ENCODE peak calls at places on chromosomes 13 and 19, in seven cellular contexts. H, A, K, X, T, Q and F are unnamed samples.

GRCh38 chr19:18357041-18357440 is 16.6 kb downstream of the PGPEP1 start:
- DNase-seq in T (no peak), X (no peak), Q (no peak), A (no peak), K (no peak), H (no peak), F (no peak)

GRCh38 chr13:110345266-110345665 is 38.2 kb downstream of the COL4A2 start:
- DNase-seq in H (no peak), Q (no peak), A (no peak), K (no peak), T (peak), X (no peak), F (no peak)

GRCh38 chr13:26380930-26381329 is 127.0 kb downstream of the CDK8 start:
- DNase-seq in T (no peak), A (no peak), H (no peak), K (no peak), Q (no peak), X (no peak), F (no peak)

GRCh38 chr13:33610471-33611015 is 207.4 kb upstream of the RFC3 start:
- DNase-seq in K (peak), Q (no peak), T (no peak), X (no peak), A (peak), H (peak), F (no peak)

GRCh38 chr13:27038323-27038722 is 133.3 kb downstream of the USP12 start:
- DNase-seq in X (no peak), A (peak), Q (peak), K (peak), H (no peak), T (no peak), F (no peak)

GRCh38 chr19:50836543-50837195 is 3.3 kb upstream of the KLK15 start:
- DNase-seq in A (no peak), H (no peak), K (no peak), Q (no peak), T (no peak), X (no peak), F (no peak)

GRCh38 chr13:79692846-79693245 is 211.9 kb downstream of the NDFIP2 start:
- DNase-seq in X (no peak), A (no peak), K (peak), Q (no peak), T (no peak), H (no peak), F (no peak)

GRCh38 chr13:94993608-94994007 is 281.3 kb upstream of the SOX21 start:
- DNase-seq in X (no peak), T (no peak), H (no peak), K (peak), Q (no peak), A (no peak), F (no peak)

GRCh38 chr13:102912599-102912998 is 66.8 kb downstream of the ERCC5 start:
- DNase-seq in A (no peak), X (no peak), K (no peak), H (no peak), T (no peak), Q (no peak), F (no peak)

GRCh38 chr19:19209372-19209771 is 2.4 kb upstream of the NCAN start:
- DNase-seq in K (no peak), H (no peak), Q (no peak), X (no peak), A (no peak), T (no peak), F (no peak)

GRCh38 chr19:12527034-12527836 is 24.0 kb downstream of the ZNF564 start:
- DNase-seq in Q (peak), K (peak), H (no peak), T (no peak), A (peak), X (no peak), F (no peak)

GRCh38 chr13:32267836-32268439 is 47.2 kb downstream of the ZAR1L start:
- DNase-seq in T (no peak), H (peak), K (no peak), X (no peak), A (no peak), Q (peak), F (no peak)

GRCh38 chr19:47824396-47824795 is 2.7 kb downstream of the CRX start:
- DNase-seq in H (no peak), Q (no peak), K (no peak), X (no peak), A (no peak), T (no peak), F (no peak)

GRCh38 chr19:49570138-49570856 is 10.1 kb downstream of the NOSIP start:
- DNase-seq in H (peak), X (no peak), T (peak), A (peak), Q (peak), K (peak), F (no peak)

GRCh38 chr19:15194938-15195337 is 5.9 kb downstream of the NOTCH3 start:
- DNase-seq in Q (peak), X (no peak), H (no peak), A (no peak), T (no peak), K (peak), F (no peak)

GRCh38 chr19:10568444-10568825 is 344 bp downstream of the CDKN2D start:
- DNase-seq in K (no peak), A (peak), T (no peak), X (no peak), H (peak), Q (peak), F (no peak)

GRCh38 chr19:16561382-16561781 is 10.8 kb downstream of the SLC35E1 start:
- DNase-seq in A (no peak), H (no peak), K (no peak), T (no peak), X (no peak), Q (no peak), F (no peak)

GRCh38 chr19:18763674-18764590 is 27.2 kb downstream of the COMP start:
- DNase-seq in A (no peak), X (no peak), H (no peak), T (no peak), Q (peak), K (no peak), F (no peak)

GRCh38 chr13:33015791-33016323 is 366 bp upstream of the KL start:
- DNase-seq in Q (no peak), K (no peak), H (no peak), T (peak), X (peak), A (no peak), F (no peak)

GRCh38 chr13:110610955-110611595 is 4.3 kb upstream of the NAXD start:
- DNase-seq in K (no peak), T (no peak), Q (no peak), X (no peak), H (no peak), A (no peak), F (no peak)

GRCh38 chr13:44063881-44064280 is 184.2 kb downstream of the LACC1 start:
- DNase-seq in A (no peak), H (no peak), X (no peak), T (no peak), K (no peak), Q (no peak), F (no peak)

GRCh38 chr13:22486490-22486889 is 694.3 kb upstream of the SGCG start:
- DNase-seq in A (no peak), H (no peak), K (no peak), X (no peak), Q (no peak), T (no peak), F (no peak)

GRCh38 chr13:43878897-43879322 is 630 bp downstream of the CCDC122 start:
- DNase-seq in Q (peak), K (peak), T (peak), H (peak), X (no peak), A (peak), F (peak)

GRCh38 chr13:82848766-82849165 is 1033.5 kb downstream of the SLITRK1 start:
- DNase-seq in Q (no peak), A (no peak), H (no peak), X (no peak), T (no peak), K (no peak), F (no peak)

GRCh38 chr13:114108894-114109293 is 23.5 kb downstream of the RASA3 start:
- DNase-seq in H (no peak), A (no peak), K (no peak), X (no peak), Q (no peak), T (peak), F (peak)

GRCh38 chr19:2332341-2333026 is 4.0 kb downstream of the SPPL2B start:
- DNase-seq in T (no peak), Q (no peak), X (peak), K (no peak), H (peak), A (no peak), F (no peak)

GRCh38 chr13:49649244-49649962 is 21.1 kb downstream of the ARL11 start:
- DNase-seq in H (no peak), Q (peak), T (no peak), K (peak), X (no peak), A (peak), F (no peak)

GRCh38 chr13:41463823-41464602 is 6.7 kb downstream of the RGCC start:
- DNase-seq in Q (no peak), H (no peak), T (no peak), A (no peak), K (no peak), X (no peak), F (no peak)

GRCh38 chr13:32031025-32031814 is at the start of gene FRY:
- DNase-seq in X (peak), H (peak), T (peak), Q (peak), A (peak), K (peak), F (peak)

GRCh38 chr13:91609353-91609752 is 210.9 kb downstream of the GPC5 start:
- DNase-seq in T (no peak), H (no peak), A (no peak), X (no peak), Q (no peak), K (peak), F (no peak)

GRCh38 chr13:24670927-24671326 is 9.3 kb upstream of the ATP12A start:
- DNase-seq in Q (no peak), H (no peak), T (no peak), A (peak), X (no peak), K (peak), F (no peak)

GRCh38 chr13:100526299-100527030 is 62.1 kb downstream of the GGACT start:
- DNase-seq in H (no peak), A (no peak), X (peak), K (no peak), Q (no peak), T (no peak), F (no peak)

GRCh38 chr19:51329411-51329810 is 12.5 kb downstream of the VSIG10L start:
- DNase-seq in A (no peak), T (no peak), H (no peak), Q (no peak), K (no peak), X (no peak), F (no peak)

GRCh38 chr13:99295488-99296252 is 11.5 kb downstream of the GPR183 start:
- DNase-seq in A (no peak), K (no peak), T (no peak), X (no peak), Q (no peak), H (no peak), F (no peak)

GRCh38 chr13:99294198-99294597 is 13.0 kb downstream of the GPR183 start:
- DNase-seq in T (no peak), X (no peak), A (no peak), Q (no peak), K (no peak), H (no peak), F (no peak)

GRCh38 chr13:99296270-99296865 is 10.8 kb downstream of the GPR183 start:
- DNase-seq in T (no peak), H (no peak), Q (no peak), A (no peak), K (no peak), X (no peak), F (no peak)

GRCh38 chr13:99290890-99291289 is 16.3 kb downstream of the GPR183 start:
- DNase-seq in Q (no peak), K (no peak), X (no peak), T (no peak), A (no peak), H (no peak), F (no peak)

GRCh38 chr13:99293178-99293577 is 14.0 kb downstream of the GPR183 start:
- DNase-seq in T (no peak), X (no peak), K (no peak), H (no peak), A (no peak), Q (no peak), F (no peak)
- TF ChIP-seq CTCF in T (no peak), X (no peak), K (no peak), H (no peak), A (no peak), Q (no peak), F (no peak)

GRCh38 chr13:97219226-97219625 is 2.9 kb upstream of the MBNL2 start:
- DNase-seq in K (no peak), X (no peak), T (no peak), Q (no peak), H (no peak), A (no peak), F (no peak)

GRCh38 chr13:97221046-97221445 is 1.1 kb upstream of the MBNL2 start:
- DNase-seq in Q (no peak), K (no peak), A (no peak), X (no peak), H (no peak), T (no peak), F (no peak)

GRCh38 chr13:97221491-97221890 is 642 bp upstream of the MBNL2 start:
- DNase-seq in H (no peak), X (no peak), K (no peak), A (no peak), T (no peak), Q (no peak), F (no peak)

GRCh38 chr13:97221989-97222700 is at the start of gene MBNL2:
- DNase-seq in X (peak), H (peak), Q (peak), T (peak), A (peak), K (peak), F (peak)

GRCh38 chr13:97220151-97220900 is 1.8 kb upstream of the MBNL2 start:
- DNase-seq in T (no peak), H (no peak), A (no peak), X (no peak), Q (peak), K (no peak), F (no peak)
- TF ChIP-seq CTCF in T (no peak), H (no peak), A (no peak), X (no peak), Q (no peak), K (no peak), F (no peak)

DNA sequence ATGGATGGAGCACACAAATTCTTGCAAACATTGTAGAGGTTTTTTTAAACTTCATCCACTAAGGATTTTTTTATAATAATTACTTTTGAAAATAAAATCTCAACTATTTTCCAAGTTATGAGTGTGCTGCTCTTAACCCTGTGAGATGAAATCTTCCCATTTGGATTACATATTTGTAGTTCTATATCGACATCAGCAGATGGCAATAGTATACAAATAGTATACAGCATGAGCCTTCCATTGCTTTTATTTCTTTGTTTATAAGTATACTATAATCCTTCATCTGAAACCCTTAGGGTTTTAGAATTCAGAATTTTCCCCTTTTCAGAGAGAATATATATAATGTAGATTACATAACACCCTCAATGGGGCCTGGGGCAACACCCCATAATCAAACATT is 70.5 kb downstream of the GJA3 start:
- DNase-seq in A (peak), T (no peak), Q (peak), K (peak), X (no peak), H (no peak), F (no peak)
- TF ChIP-seq CTCF in A (no peak), T (no peak), Q (no peak), K (peak), X (no peak), H (peak), F (no peak)

DNA sequence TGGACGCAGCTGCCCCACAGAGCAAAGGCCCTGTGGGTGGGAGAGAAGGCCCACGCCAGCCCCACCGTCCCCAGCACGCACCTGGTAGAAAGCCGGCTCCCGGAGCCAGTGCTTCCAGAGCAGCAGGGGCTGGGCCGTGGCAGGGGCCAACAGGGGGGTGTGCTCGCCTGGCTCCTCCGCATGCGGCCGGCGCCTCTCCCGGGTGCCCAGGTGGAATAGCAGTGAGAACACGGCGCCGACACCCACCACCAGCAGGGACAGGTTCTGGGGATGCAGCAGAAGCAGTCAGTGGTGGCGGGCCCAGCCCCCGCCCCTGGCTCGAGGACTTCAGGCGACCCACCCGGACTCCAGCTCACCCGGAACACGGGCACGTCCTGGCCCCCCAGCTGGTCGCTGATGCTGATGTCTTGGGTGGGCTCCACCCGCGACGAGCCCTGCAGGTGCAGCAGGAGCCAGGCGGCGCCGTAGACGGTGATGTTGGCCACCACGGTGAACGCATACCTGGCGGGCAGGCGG is 8.9 kb downstream of the TEKTIP1 start:
- DNase-seq in A (no peak), X (no peak), T (no peak), K (no peak), Q (no peak), H (no peak), F (no peak)
- TF ChIP-seq CTCF in A (no peak), X (no peak), T (no peak), K (no peak), Q (no peak), H (peak), F (no peak)

GRCh38 chr19:45251452-45252354 is 632 bp downstream of the MARK4 start:
- DNase-seq in H (no peak), A (no peak), X (peak), K (no peak), T (peak), Q (no peak), F (no peak)

GRCh38 chr19:45255611-45256157 is 4.6 kb downstream of the MARK4 start:
- DNase-seq in X (no peak), A (no peak), T (no peak), Q (no peak), H (no peak), K (no peak), F (no peak)

GRCh38 chr19:45256836-45257235 is 5.8 kb downstream of the MARK4 start:
- DNase-seq in X (no peak), T (no peak), A (no peak), K (no peak), Q (no peak), H (no peak), F (no peak)

GRCh38 chr19:45253396-45254027 is 2.4 kb downstream of the MARK4 start:
- DNase-seq in X (no peak), Q (peak), A (no peak), H (no peak), K (peak), T (no peak), F (no peak)

DNA sequence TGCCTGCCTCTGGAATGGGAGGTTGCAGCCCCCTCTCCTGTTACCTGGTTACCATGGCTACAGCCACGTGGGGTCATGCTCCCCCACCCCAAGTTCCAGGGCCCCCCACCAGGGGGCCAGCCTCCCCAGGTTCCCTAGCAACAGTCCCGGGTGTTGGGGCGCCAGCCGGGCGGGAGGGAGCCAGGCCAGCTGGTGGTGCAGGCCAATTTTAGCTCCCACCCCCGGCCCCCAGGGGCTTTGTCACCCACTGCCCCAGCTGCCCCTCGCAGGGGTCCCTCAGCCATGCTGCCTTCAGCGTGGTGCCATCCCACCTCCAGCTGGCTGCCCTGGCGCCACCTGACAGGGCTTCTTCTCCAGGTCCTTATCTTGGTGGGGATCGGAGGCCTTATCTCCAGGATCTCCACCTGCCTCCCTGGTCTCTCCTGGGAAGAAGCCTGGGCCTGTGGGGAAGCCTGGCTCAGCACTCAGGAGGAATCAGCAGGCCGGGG is 3.0 kb downstream of the MARK4 start:
- DNase-seq in A (no peak), T (no peak), H (no peak), X (peak), K (no peak), Q (no peak), F (no peak)
- TF ChIP-seq CTCF in A (no peak), T (no peak), H (no peak), X (peak), K (peak), Q (peak), F (no peak)